ENCODE peak calls at places on chromosomes 13 and 19, in eight cellular contexts. H, G, C, N, X, W, E and Q are unnamed samples.
A peak's percentile ranks its signal among the peaks of the same experiment; 100 is the strongest.

GRCh38 chr19:45442927-45443461 is 19.3 kb upstream of the ERCC1 start:
- DNase-seq in H (no peak), G (peak; percentile 84), C (peak; percentile 71), N (peak; percentile 27), X (peak; percentile 55), W (peak; percentile 20), E (peak; percentile 36), Q (no peak)

GRCh38 chr13:37701306-37701705 is 102.7 kb upstream of the POSTN start:
- DNase-seq in H (no peak), G (no peak), C (no peak), N (no peak), X (no peak), W (no peak), E (no peak), Q (no peak)

GRCh38 chr19:21492932-21493906 is 12.2 kb upstream of the ZNF429 start:
- DNase-seq in H (no peak), G (no peak), C (no peak), N (no peak), X (no peak), W (no peak), E (no peak), Q (no peak)

GRCh38 chr19:19627442-19627715 is 641 bp downstream of the LPAR2 start:
- DNase-seq in H (peak; percentile 19), G (no peak), C (peak; percentile 28), N (no peak), X (no peak), W (no peak), E (no peak), Q (no peak)

GRCh38 chr19:18656337-18657086 is 19.7 kb downstream of the KLHL26 start:
- DNase-seq in H (no peak), G (no peak), C (no peak), N (no peak), X (no peak), W (no peak), E (no peak), Q (no peak)

GRCh38 chr19:19526581-19527370 is 1.9 kb upstream of the YJEFN3 start:
- DNase-seq in H (no peak), G (no peak), C (peak; percentile 33), N (no peak), X (no peak), W (no peak), E (peak; percentile 56), Q (no peak)

GRCh38 chr19:4694211-4694987 is 24.3 kb upstream of the MYDGF start:
- DNase-seq in H (peak; percentile 97), G (no peak), C (no peak), N (no peak), X (no peak), W (peak; percentile 81), E (peak; percentile 27), Q (no peak)

GRCh38 chr13:80755925-80756324 is 415.0 kb upstream of the SPRY2 start:
- DNase-seq in H (no peak), G (no peak), C (no peak), N (no peak), X (no peak), W (no peak), E (peak; percentile 26), Q (no peak)

GRCh38 chr19:33390120-33390907 is 16.8 kb downstream of the CEBPG start:
- DNase-seq in H (peak; percentile 87), G (no peak), C (no peak), N (no peak), X (peak; percentile 28), W (no peak), E (peak; percentile 51), Q (no peak)

GRCh38 chr13:84925443-84925842 is 873.8 kb downstream of the SLITRK6 start:
- DNase-seq in H (no peak), G (no peak), C (no peak), N (no peak), X (no peak), W (no peak), E (no peak), Q (no peak)

GRCh38 chr13:114045113-114045735 is 71.3 kb upstream of the C13orf46 start:
- DNase-seq in H (no peak), G (no peak), C (no peak), N (no peak), X (no peak), W (no peak), E (no peak), Q (no peak)

GRCh38 chr13:111227405-111227804 is 93.0 kb upstream of the TEX29 start:
- DNase-seq in H (no peak), G (no peak), C (no peak), N (no peak), X (no peak), W (no peak), E (no peak), Q (no peak)

GRCh38 chr13:51298812-51299211 is 40.7 kb upstream of the SERPINE3 start:
- DNase-seq in H (no peak), G (no peak), C (no peak), N (no peak), X (no peak), W (no peak), E (no peak), Q (no peak)

DNA sequence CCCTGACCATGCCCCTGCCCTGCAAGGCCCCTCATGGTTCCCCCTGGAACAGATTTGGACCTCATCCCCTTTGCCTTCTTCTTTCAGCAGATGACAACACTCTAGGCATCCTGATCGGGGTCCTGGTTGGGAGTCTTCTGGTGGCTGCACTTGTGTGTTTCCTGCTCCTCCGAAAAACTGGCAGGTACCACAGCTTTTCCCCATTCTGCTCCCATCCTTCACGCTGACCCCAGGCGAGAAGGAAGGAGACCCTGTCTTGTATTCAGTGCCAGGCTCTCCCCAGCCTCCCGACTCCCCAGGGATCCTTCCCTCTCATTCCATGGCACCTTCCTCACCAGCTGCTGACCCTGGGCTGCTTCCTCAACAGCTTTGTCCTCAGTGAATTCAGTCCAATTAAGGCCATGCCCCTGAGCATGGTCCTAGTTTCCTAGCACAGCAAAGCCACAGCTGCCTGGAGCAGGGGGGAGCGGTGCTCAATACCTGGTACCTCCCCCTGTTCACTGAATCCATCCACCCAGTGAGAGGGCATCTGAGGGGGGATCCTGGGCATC is 8.4 kb downstream of the CEACAM21 start:
- DNase-seq in H (no peak), G (no peak), C (no peak), N (no peak), X (no peak), W (no peak), E (no peak), Q (no peak)
- H3K9me3 ChIP-seq in H (no peaks in the 10 kb centered on the region), G (peaks cover 28% of the 10 kb centered on the region), C (peaks cover 24% of the 10 kb centered on the region), N (no peaks in the 10 kb centered on the region), X (peaks cover 26% of the 10 kb centered on the region), W (peaks cover 6% of the 10 kb centered on the region), E (no peaks in the 10 kb centered on the region), Q (peaks cover 5% of the 10 kb centered on the region)

DNA sequence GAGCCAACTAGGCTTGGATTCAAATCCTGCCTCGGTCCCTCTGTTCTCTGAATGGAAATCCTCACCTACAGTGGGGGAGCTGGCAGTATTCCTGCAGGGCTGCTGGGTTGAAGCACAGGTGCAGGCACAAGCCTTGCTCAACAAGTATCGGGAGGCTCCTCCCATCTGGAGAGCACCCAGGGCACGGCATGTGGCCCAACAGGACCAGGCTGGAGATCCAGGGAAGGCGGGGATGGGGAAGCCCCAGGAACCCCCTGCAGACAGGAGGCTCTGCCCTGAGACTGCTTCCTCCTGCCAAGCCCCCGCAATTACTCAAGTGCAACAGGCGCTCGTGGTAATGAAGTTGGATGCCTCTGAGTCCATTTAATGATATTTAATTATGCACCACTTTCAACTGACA is 128.0 kb upstream of the VSTM2B start:
- DNase-seq in H (no peak), G (no peak), C (no peak), N (no peak), X (no peak), W (no peak), E (no peak), Q (no peak)
- H3K9me3 ChIP-seq in H (no peaks in the 10 kb centered on the region), G (peaks cover under 1% of the 10 kb centered on the region), C (no peaks in the 10 kb centered on the region), N (no peaks in the 10 kb centered on the region), X (no peaks in the 10 kb centered on the region), W (no peaks in the 10 kb centered on the region), E (no peaks in the 10 kb centered on the region), Q (no peaks in the 10 kb centered on the region)

GRCh38 chr13:19382111-19382510 is 179.2 kb downstream of the TPTE2 start:
- DNase-seq in H (no peak), G (no peak), C (no peak), N (no peak), X (no peak), W (no peak), E (no peak), Q (no peak)
- H3K9me3 ChIP-seq in H (no peaks in the 10 kb centered on the region), G (no peaks in the 10 kb centered on the region), C (no peaks in the 10 kb centered on the region), N (no peaks in the 10 kb centered on the region), X (no peaks in the 10 kb centered on the region), W (no peaks in the 10 kb centered on the region), E (no peaks in the 10 kb centered on the region), Q (no peaks in the 10 kb centered on the region)

GRCh38 chr19:38229585-38230073 is 5.6 kb upstream of the DPF1 start:
- DNase-seq in H (peak; percentile 69), G (peak; percentile 81), C (peak; percentile 96), N (peak; percentile 59), X (peak; percentile 91), W (peak; percentile 56), E (no peak), Q (no peak)

GRCh38 chr19:38239816-38240215 is 15.8 kb upstream of the DPF1 start:
- DNase-seq in H (no peak), G (no peak), C (no peak), N (no peak), X (no peak), W (no peak), E (no peak), Q (no peak)

GRCh38 chr19:38231918-38232317 is 7.9 kb upstream of the DPF1 start:
- DNase-seq in H (no peak), G (no peak), C (no peak), N (no peak), X (no peak), W (no peak), E (no peak), Q (no peak)

GRCh38 chr19:38233740-38234251 is 9.8 kb upstream of the DPF1 start:
- DNase-seq in H (peak; percentile 86), G (peak; percentile 95), C (peak; percentile 80), N (peak; percentile 53), X (peak; percentile 80), W (peak; percentile 81), E (peak; percentile 51), Q (no peak)

GRCh38 chr19:38234615-38235014 is 10.6 kb upstream of the DPF1 start:
- DNase-seq in H (no peak), G (no peak), C (no peak), N (no peak), X (no peak), W (no peak), E (no peak), Q (no peak)
- H3K9me3 ChIP-seq in H (no peaks in the 10 kb centered on the region), G (no peaks in the 10 kb centered on the region), C (no peaks in the 10 kb centered on the region), N (no peaks in the 10 kb centered on the region), X (no peaks in the 10 kb centered on the region), W (no peaks in the 10 kb centered on the region), E (no peaks in the 10 kb centered on the region), Q (no peaks in the 10 kb centered on the region)

GRCh38 chr13:95505976-95506375 is 46.5 kb upstream of the CLDN10 start:
- DNase-seq in H (no peak), G (no peak), C (no peak), N (no peak), X (no peak), W (no peak), E (no peak), Q (no peak)
- H3K9me3 ChIP-seq in H (no peaks in the 10 kb centered on the region), G (peaks cover 11% of the 10 kb centered on the region), C (no peaks in the 10 kb centered on the region), N (no peaks in the 10 kb centered on the region), X (no peaks in the 10 kb centered on the region), W (peaks cover 6% of the 10 kb centered on the region), E (no peaks in the 10 kb centered on the region), Q (no peaks in the 10 kb centered on the region)